ENCODE peak calls at places on chromosomes 3 and 15, in six cellular contexts. A, M, C, E, L and D are unnamed samples.

GRCh38 chr3:112333002-112333385 is at the start of gene CD200:
- DNase-seq in A (peak; percentile 62), M (no peak), C (no peak), E (no peak), L (no peak), D (no peak)

GRCh38 chr3:194761384-194761783 is 75.7 kb downstream of the FAM43A start:
- DNase-seq in A (no peak), M (no peak), C (no peak), E (no peak), L (no peak), D (no peak)

GRCh38 chr3:42741796-42742195 is 31.3 kb downstream of the CCDC13 start:
- DNase-seq in A (no peak), M (no peak), C (no peak), E (no peak), L (no peak), D (no peak)

GRCh38 chr3:103909395-103909794 is 1457.3 kb upstream of the ALCAM start:
- DNase-seq in A (no peak), M (no peak), C (no peak), E (no peak), L (no peak), D (no peak)

GRCh38 chr3:82461049-82461889 is 699.8 kb upstream of the GBE1 start:
- DNase-seq in A (no peak), M (no peak), C (no peak), E (no peak), L (no peak), D (peak; percentile 78)

GRCh38 chr15:41494190-41494921 is 682 bp downstream of the ITPKA start:
- DNase-seq in A (no peak), M (no peak), C (peak; percentile 18), E (peak; percentile 64), L (no peak), D (peak; percentile 73)

GRCh38 chr3:38916706-38917105 is 100.7 kb upstream of the SCN10A start:
- DNase-seq in A (no peak), M (no peak), C (no peak), E (no peak), L (no peak), D (no peak)

GRCh38 chr15:68629519-68630204 is 50.9 kb downstream of the CORO2B start:
- DNase-seq in A (no peak), M (no peak), C (no peak), E (no peak), L (no peak), D (no peak)

GRCh38 chr15:28886431-28887343 is 913 bp downstream of the APBA2 start:
- DNase-seq in A (no peak), M (no peak), C (no peak), E (no peak), L (no peak), D (no peak)

GRCh38 chr3:127056281-127056680 is 73.4 kb downstream of the PLXNA1 start:
- DNase-seq in A (no peak), M (no peak), C (no peak), E (no peak), L (no peak), D (no peak)

GRCh38 chr3:143901105-143901504 is 52.8 kb upstream of the SLC9A9 start:
- DNase-seq in A (peak; percentile 43), M (no peak), C (no peak), E (no peak), L (no peak), D (no peak)

GRCh38 chr15:39242345-39242744 is 338.5 kb upstream of the THBS1 start:
- DNase-seq in A (no peak), M (no peak), C (no peak), E (no peak), L (no peak), D (no peak)

GRCh38 chr3:179098388-179099077 is 26.9 kb upstream of the ZMAT3 start:
- DNase-seq in A (no peak), M (no peak), C (no peak), E (no peak), L (no peak), D (no peak)

GRCh38 chr15:101602801-101603200 is 49.4 kb downstream of the TM2D3 start:
- DNase-seq in A (no peak), M (no peak), C (no peak), E (no peak), L (no peak), D (no peak)

GRCh38 chr3:54970895-54971294 is 43.0 kb upstream of the LRTM1 start:
- DNase-seq in A (no peak), M (no peak), C (no peak), E (no peak), L (no peak), D (no peak)

GRCh38 chr3:12710062-12710461 is 46.1 kb upstream of the RAF1 start:
- DNase-seq in A (no peak), M (no peak), C (no peak), E (no peak), L (no peak), D (no peak)

GRCh38 chr3:46981932-46982471 is 2.5 kb downstream of the NBEAL2 start:
- DNase-seq in A (peak; percentile 28), M (no peak), C (no peak), E (no peak), L (no peak), D (no peak)

GRCh38 chr3:67154429-67154828 is 156.3 kb downstream of the KBTBD8 start:
- DNase-seq in A (no peak), M (no peak), C (no peak), E (no peak), L (peak; percentile 9), D (peak; percentile 12)

GRCh38 chr15:40928351-40928974 is 677 bp upstream of the DLL4 start:
- DNase-seq in A (no peak), M (no peak), C (no peak), E (no peak), L (no peak), D (no peak)

GRCh38 chr3:27545061-27545460 is 60.9 kb upstream of the SLC4A7 start:
- DNase-seq in A (no peak), M (no peak), C (no peak), E (no peak), L (no peak), D (no peak)

GRCh38 chr3:156189927-156190326 is 69.5 kb downstream of the KCNAB1 start:
- DNase-seq in A (no peak), M (no peak), C (no peak), E (no peak), L (no peak), D (no peak)

GRCh38 chr3:146544929-146545528 is 622 bp upstream of the PLSCR1 start:
- DNase-seq in A (no peak), M (no peak), C (no peak), E (no peak), L (no peak), D (no peak)

GRCh38 chr3:141123677-141124410 is 72.7 kb downstream of the SPSB4 start:
- DNase-seq in A (no peak), M (no peak), C (no peak), E (no peak), L (no peak), D (no peak)

GRCh38 chr3:13623101-13623654 is 74.3 kb downstream of the FBLN2 start:
- DNase-seq in A (no peak), M (no peak), C (no peak), E (no peak), L (no peak), D (peak; percentile 10)

GRCh38 chr15:74808073-74808839 is 4.4 kb upstream of the LMAN1L start:
- DNase-seq in A (no peak), M (no peak), C (no peak), E (no peak), L (no peak), D (no peak)

GRCh38 chr15:64525828-64526530 is 65.6 kb downstream of the ZNF609 start:
- DNase-seq in A (no peak), M (no peak), C (no peak), E (no peak), L (no peak), D (no peak)

GRCh38 chr3:78004578-78004977 is 964.7 kb downstream of the ROBO2 start:
- DNase-seq in A (no peak), M (no peak), C (no peak), E (no peak), L (no peak), D (no peak)
- TF ChIP-seq MAX in A (no peak), M (no peak), C (no peak), E (no peak), L (no peak), D (no peak)

GRCh38 chr3:115659861-115660260 is 36.6 kb downstream of the GAP43 start:
- DNase-seq in A (no peak), M (no peak), C (no peak), E (no peak), L (no peak), D (no peak)
- TF ChIP-seq MAX in A (no peak), M (no peak), C (no peak), E (no peak), L (no peak), D (no peak)

DNA sequence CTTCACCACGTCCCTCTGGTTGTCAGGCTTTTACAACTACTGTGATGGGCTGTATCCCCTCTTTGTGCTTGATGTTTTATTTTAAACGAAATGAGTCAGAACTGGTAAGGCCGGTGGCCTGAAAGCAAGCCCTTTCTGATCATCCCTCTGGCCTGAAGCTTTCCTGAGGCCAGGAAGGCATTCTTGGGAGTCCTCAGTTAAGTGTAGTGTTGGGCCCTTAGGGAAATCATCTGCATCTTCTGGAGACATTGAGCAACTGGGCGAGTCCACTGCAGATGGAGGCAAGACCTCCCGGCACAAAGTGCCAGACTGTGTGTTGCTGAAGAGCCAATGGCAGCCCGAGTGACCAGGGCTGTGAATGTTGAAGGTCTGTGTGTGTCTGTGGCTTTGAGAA is 33.0 kb upstream of the AMOTL2 start:
- DNase-seq in A (no peak), M (no peak), C (no peak), E (no peak), L (no peak), D (no peak)
- TF ChIP-seq MAX in A (no peak), M (no peak), C (no peak), E (no peak), L (no peak), D (no peak)

GRCh38 chr15:73174171-73174570 is 121.9 kb downstream of the NEO1 start:
- DNase-seq in A (no peak), M (no peak), C (no peak), E (no peak), L (no peak), D (no peak)
- TF ChIP-seq MAX in A (no peak), M (no peak), C (no peak), E (no peak), L (no peak), D (no peak)

DNA sequence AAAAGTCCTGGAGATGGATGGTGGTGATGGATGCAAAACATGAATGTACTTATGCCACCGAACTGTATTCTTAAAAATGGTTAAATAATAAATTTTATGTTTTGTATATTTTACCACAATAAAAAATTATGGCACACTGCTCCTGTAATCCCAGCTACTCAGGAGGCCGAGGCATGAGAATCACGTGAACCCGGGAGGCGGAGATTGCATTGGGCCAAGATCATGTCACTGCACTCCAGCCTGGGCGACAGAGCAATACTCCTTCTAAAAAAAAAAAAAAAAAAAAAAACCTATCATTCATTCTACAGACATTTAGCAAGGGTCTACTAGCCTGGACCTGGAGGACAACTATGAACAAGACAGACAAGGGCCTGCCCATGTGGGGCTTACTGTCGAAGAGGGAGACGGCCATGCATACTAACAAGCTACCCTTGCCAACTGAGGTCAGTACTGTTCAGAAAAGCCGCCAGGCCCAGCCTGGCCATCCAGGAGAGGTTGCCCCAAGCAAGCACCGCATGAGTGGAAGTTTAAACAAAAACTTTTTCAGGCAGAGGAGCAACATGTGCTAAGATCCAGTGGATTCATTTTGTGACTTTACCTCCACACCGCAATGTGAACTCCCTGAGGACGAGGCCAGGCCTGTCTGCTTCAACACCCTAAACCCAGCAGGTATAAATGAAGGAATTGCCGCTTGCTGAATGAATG is 2.8 kb upstream of the NEK4 start:
- DNase-seq in A (no peak), M (no peak), C (no peak), E (no peak), L (no peak), D (no peak)
- TF ChIP-seq MAX in A (no peak), M (no peak), C (no peak), E (no peak), L (no peak), D (no peak)